ENCODE peak calls at places on chromosomes 1 and 21, in six cellular contexts. One of them, this sample, is unnamed.

GRCh38 chr1:219202567-219202966 is 28.9 kb downstream of the LYPLAL1 start:
- DNase-seq in thoracic aorta: no peak
- DNase-seq in cardiac muscle cell: no peak
- DNase-seq in lower lobe of right lung: no peak
- DNase-seq in stomach: no peak
- DNase-seq in neural progenitor cell: no peak
- DNase-seq in this sample: no peak

GRCh38 chr1:37877991-37878544 is 18.7 kb upstream of the MTF1 start:
- DNase-seq in thoracic aorta: no peak
- DNase-seq in cardiac muscle cell: no peak
- DNase-seq in lower lobe of right lung: no peak
- DNase-seq in stomach: no peak
- DNase-seq in neural progenitor cell: no peak
- DNase-seq in this sample: no peak

GRCh38 chr1:228358764-228359612 is 47.6 kb downstream of the TRIM11 start:
- DNase-seq in thoracic aorta: no peak
- DNase-seq in cardiac muscle cell: no peak
- DNase-seq in lower lobe of right lung: no peak
- DNase-seq in stomach: no peak
- DNase-seq in neural progenitor cell: no peak
- DNase-seq in this sample: no peak

GRCh38 chr1:244112046-244112445 is 61.0 kb downstream of the ZBTB18 start:
- DNase-seq in thoracic aorta: no peak
- DNase-seq in cardiac muscle cell: no peak
- DNase-seq in lower lobe of right lung: no peak
- DNase-seq in stomach: no peak
- DNase-seq in neural progenitor cell: no peak
- DNase-seq in this sample: no peak

GRCh38 chr1:158002630-158003408 is 9.4 kb downstream of the KIRREL1 start:
- DNase-seq in thoracic aorta: no peak
- DNase-seq in cardiac muscle cell: peak
- DNase-seq in lower lobe of right lung: no peak
- DNase-seq in stomach: no peak
- DNase-seq in neural progenitor cell: peak
- DNase-seq in this sample: no peak

GRCh38 chr1:56050911-56051310 is 528.5 kb downstream of the PLPP3 start:
- DNase-seq in thoracic aorta: no peak
- DNase-seq in cardiac muscle cell: no peak
- DNase-seq in lower lobe of right lung: no peak
- DNase-seq in stomach: no peak
- DNase-seq in neural progenitor cell: no peak
- DNase-seq in this sample: no peak

GRCh38 chr1:20123696-20124450 is 4.5 kb upstream of the PLA2G2D start:
- DNase-seq in thoracic aorta: no peak
- DNase-seq in cardiac muscle cell: no peak
- DNase-seq in lower lobe of right lung: no peak
- DNase-seq in stomach: no peak
- DNase-seq in neural progenitor cell: no peak
- DNase-seq in this sample: no peak

GRCh38 chr1:27789511-27790154 is 16.6 kb downstream of the STX12 start:
- DNase-seq in thoracic aorta: no peak
- DNase-seq in cardiac muscle cell: peak
- DNase-seq in lower lobe of right lung: no peak
- DNase-seq in stomach: peak
- DNase-seq in neural progenitor cell: no peak
- DNase-seq in this sample: no peak

GRCh38 chr21:40556442-40556968 is 290.5 kb downstream of the DSCAM start:
- DNase-seq in thoracic aorta: no peak
- DNase-seq in cardiac muscle cell: no peak
- DNase-seq in lower lobe of right lung: no peak
- DNase-seq in stomach: no peak
- DNase-seq in neural progenitor cell: no peak
- DNase-seq in this sample: no peak

GRCh38 chr1:93081716-93082115 is 2.6 kb downstream of the MTF2 start:
- DNase-seq in thoracic aorta: no peak
- DNase-seq in cardiac muscle cell: no peak
- DNase-seq in lower lobe of right lung: no peak
- DNase-seq in stomach: no peak
- DNase-seq in neural progenitor cell: no peak
- DNase-seq in this sample: no peak

GRCh38 chr1:213061263-213061662 is 10.2 kb downstream of the RPS6KC1 start:
- DNase-seq in thoracic aorta: no peak
- DNase-seq in cardiac muscle cell: no peak
- DNase-seq in lower lobe of right lung: no peak
- DNase-seq in stomach: no peak
- DNase-seq in neural progenitor cell: no peak
- DNase-seq in this sample: no peak
- TF ChIP-seq CTCF in thoracic aorta: no peak
- TF ChIP-seq CTCF in cardiac muscle cell: no peak
- TF ChIP-seq CTCF in lower lobe of right lung: no peak
- TF ChIP-seq CTCF in stomach: no peak
- TF ChIP-seq CTCF in neural progenitor cell: no peak
- TF ChIP-seq CTCF in this sample: no peak

DNA sequence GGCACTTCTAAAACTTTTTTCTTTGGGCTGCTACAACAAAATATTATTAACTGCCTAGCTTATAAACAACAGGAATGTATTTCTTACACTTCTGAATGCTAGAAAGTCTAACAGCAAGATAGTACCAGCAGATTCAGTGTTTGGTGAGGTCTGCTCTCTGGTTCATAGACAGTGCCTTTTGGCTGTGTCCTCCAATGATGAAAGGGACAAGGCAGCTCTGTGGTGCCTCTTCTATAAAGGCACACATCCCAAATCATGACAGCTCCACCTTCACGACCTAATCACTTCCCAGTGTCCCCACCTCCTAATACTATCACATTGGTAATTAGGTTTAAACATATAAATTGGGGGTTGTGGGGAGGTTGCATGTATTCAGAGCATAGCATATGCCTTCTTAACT is 9.5 kb downstream of the CFH start:
- DNase-seq in thoracic aorta: no peak
- DNase-seq in cardiac muscle cell: no peak
- DNase-seq in lower lobe of right lung: no peak
- DNase-seq in stomach: no peak
- DNase-seq in neural progenitor cell: no peak
- DNase-seq in this sample: no peak
- TF ChIP-seq CTCF in thoracic aorta: no peak
- TF ChIP-seq CTCF in cardiac muscle cell: no peak
- TF ChIP-seq CTCF in lower lobe of right lung: no peak
- TF ChIP-seq CTCF in stomach: no peak
- TF ChIP-seq CTCF in neural progenitor cell: no peak
- TF ChIP-seq CTCF in this sample: no peak

GRCh38 chr1:36163426-36163825 is 7.5 kb downstream of the MAP7D1 start:
- DNase-seq in thoracic aorta: no peak
- DNase-seq in cardiac muscle cell: no peak
- DNase-seq in lower lobe of right lung: no peak
- DNase-seq in stomach: no peak
- DNase-seq in neural progenitor cell: no peak
- DNase-seq in this sample: no peak
- TF ChIP-seq CTCF in thoracic aorta: no peak
- TF ChIP-seq CTCF in cardiac muscle cell: no peak
- TF ChIP-seq CTCF in lower lobe of right lung: no peak
- TF ChIP-seq CTCF in stomach: no peak
- TF ChIP-seq CTCF in neural progenitor cell: no peak
- TF ChIP-seq CTCF in this sample: no peak

GRCh38 chr1:63317814-63318156 is 4.6 kb upstream of the FOXD3 start:
- DNase-seq in thoracic aorta: no peak
- DNase-seq in cardiac muscle cell: no peak
- DNase-seq in lower lobe of right lung: no peak
- DNase-seq in stomach: no peak
- DNase-seq in neural progenitor cell: no peak
- DNase-seq in this sample: no peak

GRCh38 chr1:63319069-63320023 is 3.0 kb upstream of the FOXD3 start:
- DNase-seq in thoracic aorta: no peak
- DNase-seq in cardiac muscle cell: no peak
- DNase-seq in lower lobe of right lung: no peak
- DNase-seq in stomach: no peak
- DNase-seq in neural progenitor cell: peak
- DNase-seq in this sample: no peak

GRCh38 chr1:63316540-63316939 is 5.8 kb upstream of the FOXD3 start:
- DNase-seq in thoracic aorta: no peak
- DNase-seq in cardiac muscle cell: no peak
- DNase-seq in lower lobe of right lung: no peak
- DNase-seq in stomach: no peak
- DNase-seq in neural progenitor cell: no peak
- DNase-seq in this sample: no peak

GRCh38 chr1:63318255-63319068 is 3.9 kb upstream of the FOXD3 start:
- DNase-seq in thoracic aorta: no peak
- DNase-seq in cardiac muscle cell: no peak
- DNase-seq in lower lobe of right lung: no peak
- DNase-seq in stomach: no peak
- DNase-seq in neural progenitor cell: peak
- DNase-seq in this sample: no peak

GRCh38 chr1:63317007-63317813 is 5.2 kb upstream of the FOXD3 start:
- DNase-seq in thoracic aorta: no peak
- DNase-seq in cardiac muscle cell: peak
- DNase-seq in lower lobe of right lung: peak
- DNase-seq in stomach: peak
- DNase-seq in neural progenitor cell: peak
- DNase-seq in this sample: peak
- TF ChIP-seq CTCF in thoracic aorta: no peak
- TF ChIP-seq CTCF in cardiac muscle cell: peak
- TF ChIP-seq CTCF in lower lobe of right lung: peak
- TF ChIP-seq CTCF in stomach: peak
- TF ChIP-seq CTCF in neural progenitor cell: peak
- TF ChIP-seq CTCF in this sample: peak

GRCh38 chr1:198908995-198909394 is 270.2 kb downstream of the PTPRC start:
- DNase-seq in thoracic aorta: no peak
- DNase-seq in cardiac muscle cell: no peak
- DNase-seq in lower lobe of right lung: no peak
- DNase-seq in stomach: no peak
- DNase-seq in neural progenitor cell: no peak
- DNase-seq in this sample: no peak

GRCh38 chr1:198909973-198910372 is 271.1 kb downstream of the PTPRC start:
- DNase-seq in thoracic aorta: no peak
- DNase-seq in cardiac muscle cell: no peak
- DNase-seq in lower lobe of right lung: no peak
- DNase-seq in stomach: no peak
- DNase-seq in neural progenitor cell: no peak
- DNase-seq in this sample: no peak

GRCh38 chr1:198904356-198904755 is 265.5 kb downstream of the PTPRC start:
- DNase-seq in thoracic aorta: no peak
- DNase-seq in cardiac muscle cell: no peak
- DNase-seq in lower lobe of right lung: no peak
- DNase-seq in stomach: no peak
- DNase-seq in neural progenitor cell: no peak
- DNase-seq in this sample: peak

GRCh38 chr1:198906739-198907422 is 268.0 kb downstream of the PTPRC start:
- DNase-seq in thoracic aorta: no peak
- DNase-seq in cardiac muscle cell: no peak
- DNase-seq in lower lobe of right lung: no peak
- DNase-seq in stomach: no peak
- DNase-seq in neural progenitor cell: no peak
- DNase-seq in this sample: no peak

GRCh38 chr1:198907423-198907746 is 268.5 kb downstream of the PTPRC start:
- DNase-seq in thoracic aorta: no peak
- DNase-seq in cardiac muscle cell: no peak
- DNase-seq in lower lobe of right lung: no peak
- DNase-seq in stomach: no peak
- DNase-seq in neural progenitor cell: no peak
- DNase-seq in this sample: no peak
- TF ChIP-seq CTCF in thoracic aorta: no peak
- TF ChIP-seq CTCF in cardiac muscle cell: no peak
- TF ChIP-seq CTCF in lower lobe of right lung: peak
- TF ChIP-seq CTCF in stomach: no peak
- TF ChIP-seq CTCF in neural progenitor cell: no peak
- TF ChIP-seq CTCF in this sample: no peak

GRCh38 chr1:28983509-28984310 is 69.3 kb downstream of the EPB41 start:
- DNase-seq in thoracic aorta: no peak
- DNase-seq in cardiac muscle cell: peak
- DNase-seq in lower lobe of right lung: peak
- DNase-seq in stomach: peak
- DNase-seq in neural progenitor cell: peak
- DNase-seq in this sample: no peak
- TF ChIP-seq CTCF in thoracic aorta: no peak
- TF ChIP-seq CTCF in cardiac muscle cell: no peak
- TF ChIP-seq CTCF in lower lobe of right lung: peak
- TF ChIP-seq CTCF in stomach: no peak
- TF ChIP-seq CTCF in neural progenitor cell: peak
- TF ChIP-seq CTCF in this sample: no peak

GRCh38 chr21:37008705-37009104 is 2.2 kb downstream of the RIPPLY3 start:
- DNase-seq in thoracic aorta: no peak
- DNase-seq in cardiac muscle cell: no peak
- DNase-seq in lower lobe of right lung: no peak
- DNase-seq in stomach: no peak
- DNase-seq in neural progenitor cell: peak
- DNase-seq in this sample: no peak

GRCh38 chr21:37006243-37006520 is 320 bp upstream of the RIPPLY3 start:
- DNase-seq in thoracic aorta: no peak
- DNase-seq in cardiac muscle cell: no peak
- DNase-seq in lower lobe of right lung: no peak
- DNase-seq in stomach: no peak
- DNase-seq in neural progenitor cell: no peak
- DNase-seq in this sample: no peak

GRCh38 chr21:37006521-37007291 is at the start of gene RIPPLY3:
- DNase-seq in thoracic aorta: no peak
- DNase-seq in cardiac muscle cell: peak
- DNase-seq in lower lobe of right lung: no peak
- DNase-seq in stomach: no peak
- DNase-seq in neural progenitor cell: peak
- DNase-seq in this sample: no peak

GRCh38 chr21:37005548-37006242 is 807 bp upstream of the RIPPLY3 start:
- DNase-seq in thoracic aorta: no peak
- DNase-seq in cardiac muscle cell: no peak
- DNase-seq in lower lobe of right lung: no peak
- DNase-seq in stomach: no peak
- DNase-seq in neural progenitor cell: peak
- DNase-seq in this sample: no peak

DNA sequence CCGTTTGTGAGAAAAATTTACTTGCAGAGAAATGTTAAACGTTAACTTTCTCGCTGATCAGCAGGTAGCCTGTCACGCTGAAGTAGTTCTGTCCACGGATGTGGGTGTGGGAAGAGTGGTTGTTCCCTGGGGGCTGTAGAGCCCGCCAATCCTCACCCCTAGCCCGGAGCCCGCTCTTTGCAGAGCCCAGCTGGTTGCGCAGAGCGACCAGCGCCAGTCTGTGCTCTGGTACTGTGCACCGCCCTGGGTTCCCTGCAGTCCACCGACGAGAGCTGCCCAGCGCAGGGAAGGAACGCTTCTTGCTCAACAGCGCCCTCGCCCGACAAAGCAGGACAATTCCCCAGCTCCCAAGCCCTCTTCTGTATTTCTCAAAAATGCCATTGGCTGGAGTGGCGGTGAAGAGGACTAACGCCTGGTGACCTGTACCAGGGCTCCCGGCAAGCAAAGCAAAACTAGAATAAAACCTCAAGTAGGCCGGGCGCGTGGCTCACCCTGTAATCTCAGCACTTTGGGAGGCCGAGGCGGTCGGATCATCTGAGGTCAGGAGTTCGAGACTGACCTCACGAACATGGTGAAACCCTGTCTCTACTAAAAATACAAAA is 3.3 kb downstream of the RIPPLY3 start:
- DNase-seq in thoracic aorta: peak
- DNase-seq in cardiac muscle cell: peak
- DNase-seq in lower lobe of right lung: peak
- DNase-seq in stomach: peak
- DNase-seq in neural progenitor cell: peak
- DNase-seq in this sample: peak
- TF ChIP-seq CTCF in thoracic aorta: peak
- TF ChIP-seq CTCF in cardiac muscle cell: peak
- TF ChIP-seq CTCF in lower lobe of right lung: peak
- TF ChIP-seq CTCF in stomach: peak
- TF ChIP-seq CTCF in neural progenitor cell: peak
- TF ChIP-seq CTCF in this sample: peak